ENCODE peak calls at places on chromosomes 4 and X, in seven cellular contexts. A is A673, C is testis, J is endodermal cell, I is heart left ventricle, N is mesendoderm, P is K562. H is an unnamed sample. For H3K27me3, the result is how much of the 10 kb centered on the place peaks cover.

GRCh38 chr4:166493828-166494432 is 620.9 kb downstream of the TLL1 start:
- DNase-seq in A (no peak), C (no peak), J (no peak), I (no peak), N (peak), P (no peak), H (no peak)

GRCh38 chr4:76691767-76692689 is 205.9 kb downstream of the SOWAHB start:
- DNase-seq in A (no peak), C (no peak), J (no peak), I (no peak), N (no peak), P (no peak), H (no peak)

GRCh38 chr4:97412331-97412730 is 730.9 kb downstream of the STPG2 start:
- DNase-seq in A (no peak), C (no peak), J (no peak), I (no peak), N (no peak), P (no peak), H (no peak)

GRCh38 chr4:147594107-147594506 is 23.1 kb upstream of the TMEM184C start:
- DNase-seq in A (no peak), C (no peak), J (peak), I (no peak), N (peak), P (no peak), H (no peak)

GRCh38 chr4:3286335-3287175 is 6.3 kb upstream of the RGS12 start:
- DNase-seq in A (no peak), C (peak), J (no peak), I (peak), N (no peak), P (no peak), H (no peak)

GRCh38 chr4:76194325-76194724 is 19.3 kb downstream of the SCARB2 start:
- DNase-seq in A (peak), C (peak), J (no peak), I (no peak), N (no peak), P (peak), H (no peak)

GRCh38 chr4:52368895-52369294 is 290.2 kb downstream of the USP46 start:
- DNase-seq in A (no peak), C (no peak), J (no peak), I (no peak), N (no peak), P (no peak), H (no peak)

GRCh38 chr4:144903953-144904711 is 193.9 kb downstream of the ANAPC10 start:
- DNase-seq in A (peak), C (no peak), J (no peak), I (no peak), N (no peak), P (no peak), H (no peak)

GRCh38 chr4:114396808-114397207 is 201.8 kb upstream of the UGT8 start:
- DNase-seq in A (no peak), C (no peak), J (no peak), I (no peak), N (no peak), P (no peak), H (no peak)

GRCh38 chr4:3257125-3257690 is 8.2 kb downstream of the MSANTD1 start:
- DNase-seq in A (no peak), C (no peak), J (peak), I (peak), N (no peak), P (no peak), H (no peak)

GRCh38 chrX:11386001-11386523 is 92.8 kb downstream of the AMELX start:
- DNase-seq in A (no peak), C (no peak), J (no peak), I (no peak), N (no peak), P (no peak), H (no peak)

GRCh38 chrX:155266446-155266845 is 2.2 kb upstream of the RAB39B start:
- DNase-seq in A (no peak), C (no peak), J (no peak), I (no peak), N (no peak), P (no peak), H (no peak)

DNA sequence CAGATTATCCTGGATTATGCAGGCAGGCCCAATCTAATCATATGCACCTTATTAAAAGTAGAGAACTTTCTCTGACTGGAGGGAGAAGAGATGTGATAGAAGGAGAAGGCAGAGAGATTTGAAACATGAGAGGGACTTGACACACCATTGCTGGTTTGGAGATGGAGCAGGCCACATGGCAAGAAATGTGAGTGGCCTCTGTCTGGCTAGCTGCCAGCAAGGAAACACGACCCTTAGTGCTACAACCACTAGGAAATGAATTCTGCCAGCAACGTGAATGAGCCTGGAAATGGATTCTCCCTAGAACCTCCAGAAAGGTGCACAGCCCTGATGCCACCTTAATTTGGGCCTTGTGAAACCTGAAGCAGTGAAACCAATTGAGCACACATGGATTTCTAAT is 79.5 kb upstream of the MBNL3 start:
- DNase-seq in A (no peak), C (no peak), J (no peak), I (no peak), N (no peak), P (no peak), H (no peak)
- H3K27me3 ChIP-seq in A (under half), C (under half), J (under half), I (under half), N (under half), P (under half), H (under half)

DNA sequence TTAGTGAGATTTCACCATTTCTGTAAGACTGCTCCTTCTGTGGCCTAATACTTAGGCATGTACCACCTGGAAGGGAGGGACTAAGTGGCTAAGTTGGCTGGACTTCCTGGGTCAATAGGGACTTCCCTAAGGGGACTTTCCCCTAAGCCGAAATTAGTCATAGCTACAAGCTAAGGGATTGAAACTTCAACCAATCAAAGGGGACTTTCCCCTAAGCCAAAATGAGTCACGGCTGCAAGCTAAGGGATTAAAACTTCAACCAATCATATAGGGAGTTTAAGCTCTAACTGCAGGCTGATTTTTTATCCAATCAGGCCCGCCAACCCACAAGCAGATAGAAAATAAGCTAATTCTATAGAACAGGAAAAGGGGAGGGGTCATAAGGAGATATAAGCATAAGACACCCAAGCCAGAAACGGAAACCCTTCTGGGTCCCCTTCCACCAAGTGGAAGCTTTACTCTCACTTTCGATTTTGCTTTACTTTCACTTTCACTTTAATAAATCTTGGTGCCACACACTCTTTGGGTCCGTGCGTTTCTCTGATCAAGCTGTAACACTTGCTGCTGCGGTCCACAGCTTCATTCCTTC is 382.8 kb downstream of the KLHL4 start:
- DNase-seq in A (no peak), C (no peak), J (no peak), I (no peak), N (no peak), P (no peak), H (peak)
- H3K27me3 ChIP-seq in A (under half), C (under half), J (under half), I (under half), N (under half), P (under half), H (under half)

GRCh38 chrX:114582698-114583395 is 1.0 kb upstream of the HTR2C start:
- DNase-seq in A (no peak), C (no peak), J (peak), I (no peak), N (peak), P (no peak), H (no peak)
- H3K27me3 ChIP-seq in A (half or more), C (under half), J (half or more), I (under half), N (under half), P (under half), H (under half)

GRCh38 chr4:6989331-6989923 is 53.7 kb upstream of the TADA2B start:
- DNase-seq in A (no peak), C (no peak), J (no peak), I (no peak), N (no peak), P (no peak), H (no peak)

GRCh38 chr4:6992728-6993655 is 50.2 kb upstream of the TADA2B start:
- DNase-seq in A (no peak), C (no peak), J (no peak), I (no peak), N (no peak), P (no peak), H (no peak)

GRCh38 chr4:6991771-6992557 is 51.2 kb upstream of the TADA2B start:
- DNase-seq in A (peak), C (peak), J (no peak), I (no peak), N (no peak), P (no peak), H (no peak)

GRCh38 chr4:6991249-6991648 is 51.9 kb upstream of the TADA2B start:
- DNase-seq in A (no peak), C (no peak), J (no peak), I (no peak), N (no peak), P (no peak), H (no peak)

GRCh38 chr4:6990661-6991060 is 52.5 kb upstream of the TADA2B start:
- DNase-seq in A (no peak), C (peak), J (no peak), I (no peak), N (no peak), P (no peak), H (no peak)
- H3K27me3 ChIP-seq in A (under half), C (under half), J (under half), I (under half), N (under half), P (under half), H (under half)

GRCh38 chrX:50707955-50708694 is 105.9 kb downstream of the SHROOM4 start:
- DNase-seq in A (peak), C (no peak), J (no peak), I (no peak), N (no peak), P (no peak), H (no peak)
- H3K27me3 ChIP-seq in A (under half), C (under half), J (under half), I (under half), N (under half), P (under half), H (under half)